ENCODE peak calls at places on chromosomes 2 and 18, in ten cellular contexts. H, Q, C, P, E, M, V, T, S and L are unnamed samples. For H3K9me3, the result is how much of the 10 kb centered on the place peaks cover.

GRCh38 chr2:227406177-227407031 is 18.7 kb upstream of the SCYGR1 start:
- DNase-seq in H (no peak), Q (peak), C (peak), P (peak), E (peak), M (no peak), V (peak), T (peak), S (peak), L (peak)

GRCh38 chr2:68052717-68053422 is 9.9 kb downstream of the C1D start:
- DNase-seq in H (no peak), Q (no peak), C (no peak), P (no peak), E (no peak), M (no peak), V (no peak), T (no peak), S (no peak), L (no peak)

GRCh38 chr2:44271296-44271695 is 4.0 kb upstream of the SLC3A1 start:
- DNase-seq in H (no peak), Q (no peak), C (no peak), P (no peak), E (no peak), M (no peak), V (no peak), T (no peak), S (no peak), L (peak)

GRCh38 chr2:223093436-223093839 is 41.4 kb downstream of the KCNE4 start:
- DNase-seq in H (no peak), Q (peak), C (peak), P (peak), E (peak), M (no peak), V (no peak), T (peak), S (no peak), L (peak)

GRCh38 chr2:112583497-112584133 is 794 bp upstream of the CHCHD5 start:
- DNase-seq in H (no peak), Q (no peak), C (no peak), P (no peak), E (no peak), M (no peak), V (no peak), T (no peak), S (no peak), L (peak)

GRCh38 chr2:123073371-123073770 is 951.7 kb upstream of the CNTNAP5 start:
- DNase-seq in H (no peak), Q (no peak), C (no peak), P (no peak), E (no peak), M (no peak), V (no peak), T (no peak), S (no peak), L (no peak)

GRCh38 chr2:88554189-88554588 is 73.1 kb downstream of the EIF2AK3 start:
- DNase-seq in H (no peak), Q (no peak), C (no peak), P (no peak), E (no peak), M (no peak), V (peak), T (no peak), S (no peak), L (no peak)

GRCh38 chr2:11416191-11416590 is 49.8 kb downstream of the E2F6 start:
- DNase-seq in H (no peak), Q (no peak), C (no peak), P (no peak), E (no peak), M (no peak), V (no peak), T (no peak), S (no peak), L (no peak)

GRCh38 chr2:239034561-239035341 is 186.9 kb downstream of the TWIST2 start:
- DNase-seq in H (no peak), Q (no peak), C (no peak), P (peak), E (no peak), M (no peak), V (no peak), T (no peak), S (no peak), L (no peak)

GRCh38 chr2:224261316-224261715 is 140.6 kb downstream of the FAM124B start:
- DNase-seq in H (no peak), Q (no peak), C (no peak), P (no peak), E (no peak), M (no peak), V (no peak), T (no peak), S (no peak), L (no peak)

GRCh38 chr18:10900435-10900834 is 248.9 kb downstream of the PIEZO2 start:
- DNase-seq in H (no peak), Q (no peak), C (no peak), P (no peak), E (no peak), M (no peak), V (no peak), T (no peak), S (no peak), L (no peak)

GRCh38 chr18:3207565-3207964 is 12.2 kb downstream of the MYOM1 start:
- DNase-seq in H (no peak), Q (no peak), C (no peak), P (no peak), E (no peak), M (no peak), V (peak), T (no peak), S (no peak), L (no peak)

GRCh38 chr2:197571622-197572271 is 55.9 kb downstream of the MOB4 start:
- DNase-seq in H (no peak), Q (no peak), C (no peak), P (no peak), E (no peak), M (no peak), V (no peak), T (no peak), S (no peak), L (no peak)

GRCh38 chr2:10520154-10520553 is 72.0 kb upstream of the ODC1 start:
- DNase-seq in H (no peak), Q (no peak), C (no peak), P (peak), E (no peak), M (no peak), V (no peak), T (peak), S (no peak), L (no peak)

GRCh38 chr2:18753722-18754121 is 164.4 kb upstream of the NT5C1B start:
- DNase-seq in H (no peak), Q (no peak), C (no peak), P (no peak), E (no peak), M (no peak), V (no peak), T (no peak), S (no peak), L (no peak)

GRCh38 chr18:56986829-56987228 is 160.1 kb upstream of the BOD1L2 start:
- DNase-seq in H (no peak), Q (no peak), C (no peak), P (no peak), E (no peak), M (no peak), V (no peak), T (no peak), S (peak), L (no peak)

GRCh38 chr2:230758566-230759480 is 46.2 kb downstream of the CAB39 start:
- DNase-seq in H (no peak), Q (no peak), C (peak), P (no peak), E (no peak), M (no peak), V (no peak), T (no peak), S (no peak), L (no peak)

GRCh38 chr2:238974061-238974460 is 126.2 kb downstream of the TWIST2 start:
- DNase-seq in H (no peak), Q (no peak), C (peak), P (no peak), E (no peak), M (no peak), V (no peak), T (no peak), S (no peak), L (no peak)

GRCh38 chr2:54691439-54692135 is 31.9 kb upstream of the EML6 start:
- DNase-seq in H (no peak), Q (no peak), C (no peak), P (no peak), E (no peak), M (no peak), V (no peak), T (no peak), S (no peak), L (no peak)

GRCh38 chr2:70991142-70991541 is 3.5 kb downstream of the TEX261 start:
- DNase-seq in H (no peak), Q (no peak), C (no peak), P (no peak), E (no peak), M (no peak), V (no peak), T (no peak), S (no peak), L (no peak)

GRCh38 chr2:56338232-56338631 is 154.4 kb downstream of the CCDC85A start:
- DNase-seq in H (no peak), Q (no peak), C (no peak), P (no peak), E (no peak), M (no peak), V (no peak), T (no peak), S (no peak), L (no peak)

GRCh38 chr2:96138146-96139145 is at the start of gene ASTL:
- DNase-seq in H (peak), Q (peak), C (no peak), P (no peak), E (peak), M (peak), V (peak), T (no peak), S (no peak), L (peak)

GRCh38 chr2:83961512-83961911 is 497.6 kb downstream of the SUCLG1 start:
- DNase-seq in H (no peak), Q (no peak), C (no peak), P (no peak), E (no peak), M (no peak), V (no peak), T (no peak), S (no peak), L (no peak)

GRCh38 chr2:100861340-100861739 is 41.4 kb downstream of the NPAS2 start:
- DNase-seq in H (no peak), Q (no peak), C (no peak), P (no peak), E (no peak), M (no peak), V (no peak), T (no peak), S (no peak), L (no peak)

GRCh38 chr18:37368110-37368812 is 197.3 kb downstream of the CELF4 start:
- DNase-seq in H (no peak), Q (no peak), C (no peak), P (no peak), E (no peak), M (no peak), V (no peak), T (no peak), S (no peak), L (no peak)

GRCh38 chr2:64214281-64215115 is 70.3 kb upstream of the PELI1 start:
- DNase-seq in H (no peak), Q (no peak), C (peak), P (no peak), E (no peak), M (no peak), V (no peak), T (peak), S (no peak), L (no peak)

GRCh38 chr2:1505031-1505441 is 91.8 kb downstream of the TPO start:
- DNase-seq in H (no peak), Q (no peak), C (no peak), P (no peak), E (no peak), M (no peak), V (no peak), T (no peak), S (no peak), L (no peak)

GRCh38 chr18:39350916-39351315 is 1785.3 kb upstream of the CELF4 start:
- DNase-seq in H (no peak), Q (no peak), C (no peak), P (no peak), E (no peak), M (no peak), V (no peak), T (no peak), S (no peak), L (no peak)

GRCh38 chr2:232490221-232491138 is 2.8 kb upstream of the ECEL1 start:
- DNase-seq in H (no peak), Q (no peak), C (no peak), P (peak), E (peak), M (peak), V (no peak), T (no peak), S (no peak), L (no peak)

GRCh38 chr18:9115984-9116383 is 13.5 kb downstream of the NDUFV2 start:
- DNase-seq in H (no peak), Q (no peak), C (peak), P (no peak), E (no peak), M (no peak), V (no peak), T (no peak), S (no peak), L (no peak)
- H3K4me3 ChIP-seq in H (no peak), Q (no peak), C (no peak), P (no peak), E (no peak), M (no peak), V (no peak), T (no peak), S (no peak), L (no peak)

DNA sequence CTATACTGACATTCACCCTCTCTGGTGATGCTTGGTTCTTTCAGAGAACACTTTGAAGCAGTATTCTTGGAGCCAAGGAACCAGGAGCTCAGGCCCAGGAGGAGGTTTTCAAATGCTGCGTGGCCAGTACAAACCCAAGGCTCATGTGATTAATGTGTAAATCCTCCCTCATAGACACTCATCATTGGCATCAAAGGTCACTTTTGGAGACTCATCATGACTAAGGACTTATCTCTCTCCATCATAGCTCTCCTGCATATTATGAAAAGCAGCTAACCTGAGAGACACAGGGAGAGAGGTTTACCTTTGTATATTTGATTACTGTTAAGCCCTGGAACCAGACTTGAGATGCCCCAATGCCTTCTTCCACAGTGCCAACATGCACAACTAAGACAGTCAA is 115.3 kb upstream of the SRD5A2 start:
- DNase-seq in H (no peak), Q (no peak), C (no peak), P (no peak), E (no peak), M (no peak), V (no peak), T (no peak), S (no peak), L (no peak)
- H3K9me3 ChIP-seq in H (under half), Q (under half), C (under half), P (half or more), E (half or more), M (under half), V (half or more), T (under half), S (under half), L (under half)

DNA sequence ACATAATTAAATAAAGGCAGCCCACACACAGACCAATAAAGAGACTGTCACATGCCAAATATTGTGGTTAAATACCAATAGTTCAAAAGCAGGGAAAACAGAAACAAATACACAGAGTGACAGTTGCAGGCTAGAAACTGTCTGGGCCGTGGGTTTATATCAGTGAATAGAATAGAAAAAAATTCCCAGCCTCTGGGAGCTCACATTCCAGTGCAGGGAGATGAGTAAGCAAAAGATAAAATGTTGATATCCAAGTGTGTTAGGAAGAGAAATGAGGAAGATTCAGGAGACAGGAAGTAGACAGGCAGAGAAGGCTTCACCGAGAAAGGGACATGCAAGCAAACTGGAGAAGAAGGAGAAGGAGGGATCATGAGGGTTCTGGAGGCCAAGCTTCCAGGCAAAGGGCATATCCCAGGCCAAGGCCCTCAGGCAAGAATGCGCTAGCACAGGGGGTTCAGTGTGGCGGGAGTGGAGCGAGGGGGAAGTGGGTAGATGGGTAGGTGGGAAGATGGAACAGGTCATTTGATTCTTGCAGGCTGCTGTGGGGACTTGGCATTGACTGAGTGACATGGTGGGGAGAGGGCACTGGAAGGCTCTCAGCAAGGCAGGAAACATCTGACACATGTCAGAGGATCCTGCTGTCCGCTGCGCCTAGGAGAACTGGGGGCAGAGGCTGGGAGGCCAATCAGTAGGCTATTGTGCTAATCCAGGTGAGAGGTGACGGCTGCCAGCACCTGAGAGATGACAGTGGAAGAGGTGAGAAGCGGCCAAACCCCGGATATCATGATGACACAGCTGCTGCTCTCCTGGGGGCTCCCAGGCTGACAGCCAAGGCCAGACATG is 89.2 kb downstream of the ZBTB7C start:
- DNase-seq in H (no peak), Q (no peak), C (peak), P (no peak), E (no peak), M (no peak), V (no peak), T (no peak), S (no peak), L (no peak)
- H3K27ac ChIP-seq in H (no peak), Q (no peak), C (peak), P (no peak), E (no peak), M (no peak), V (no peak), T (no peak), S (no peak), L (no peak)

GRCh38 chr2:19762142-19762541 is 139.6 kb downstream of the TTC32 start:
- DNase-seq in H (no peak), Q (no peak), C (no peak), P (no peak), E (no peak), M (no peak), V (no peak), T (no peak), S (no peak), L (no peak)

GRCh38 chr2:19762959-19763605 is 138.7 kb downstream of the TTC32 start:
- DNase-seq in H (no peak), Q (no peak), C (no peak), P (no peak), E (no peak), M (no peak), V (no peak), T (no peak), S (no peak), L (no peak)

GRCh38 chr2:19767876-19768275 is 133.9 kb downstream of the TTC32 start:
- DNase-seq in H (no peak), Q (no peak), C (peak), P (no peak), E (no peak), M (no peak), V (no peak), T (no peak), S (no peak), L (no peak)

GRCh38 chr2:19763731-19764130 is 138.1 kb downstream of the TTC32 start:
- DNase-seq in H (no peak), Q (no peak), C (no peak), P (no peak), E (no peak), M (no peak), V (no peak), T (no peak), S (no peak), L (no peak)

DNA sequence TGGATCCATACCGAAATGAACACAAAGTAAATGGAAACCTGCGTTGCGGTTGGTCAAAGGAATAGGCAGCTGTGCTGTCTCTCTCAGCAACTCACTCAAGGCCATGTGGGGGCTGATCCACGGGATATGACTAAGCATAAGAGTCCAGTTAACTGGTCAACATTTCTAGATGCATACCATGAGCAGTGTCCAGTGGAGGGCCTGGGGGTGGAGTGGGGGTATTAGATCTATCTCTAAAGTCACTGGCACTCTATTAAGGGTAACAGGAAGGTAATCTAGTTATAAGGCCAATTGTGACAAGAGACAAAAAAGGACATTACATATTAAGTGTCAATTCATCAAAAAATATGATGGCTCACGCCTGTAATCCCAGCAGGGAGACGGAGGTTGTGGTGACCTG is 136.8 kb downstream of the TTC32 start:
- DNase-seq in H (no peak), Q (no peak), C (no peak), P (no peak), E (no peak), M (no peak), V (no peak), T (no peak), S (no peak), L (peak)
- H3K4me3 ChIP-seq in H (no peak), Q (no peak), C (no peak), P (no peak), E (no peak), M (no peak), V (no peak), T (no peak), S (no peak), L (no peak)

GRCh38 chr2:2848198-2848597 is 517.1 kb upstream of the MYT1L start:
- DNase-seq in H (no peak), Q (no peak), C (no peak), P (no peak), E (no peak), M (no peak), V (no peak), T (no peak), S (no peak), L (no peak)
- H3K9me3 ChIP-seq in H (under half), Q (under half), C (under half), P (under half), E (under half), M (under half), V (under half), T (under half), S (under half), L (under half)

GRCh38 chr2:82675186-82675585 is 1783.9 kb downstream of the SUCLG1 start:
- DNase-seq in H (no peak), Q (no peak), C (no peak), P (no peak), E (no peak), M (no peak), V (no peak), T (no peak), S (no peak), L (no peak)
- H3K27ac ChIP-seq in H (no peak), Q (no peak), C (no peak), P (no peak), E (no peak), M (no peak), V (no peak), T (no peak), S (no peak), L (no peak)

GRCh38 chr2:104872866-104873688 is 19.2 kb downstream of the POU3F3 start:
- DNase-seq in H (no peak), Q (no peak), C (peak), P (no peak), E (peak), M (no peak), V (peak), T (no peak), S (peak), L (peak)

GRCh38 chr2:104870249-104870816 is 16.4 kb downstream of the POU3F3 start:
- DNase-seq in H (no peak), Q (no peak), C (no peak), P (no peak), E (no peak), M (no peak), V (no peak), T (no peak), S (no peak), L (no peak)

GRCh38 chr2:104873689-104874054 is 19.8 kb downstream of the POU3F3 start:
- DNase-seq in H (no peak), Q (no peak), C (no peak), P (no peak), E (no peak), M (no peak), V (no peak), T (no peak), S (no peak), L (no peak)

GRCh38 chr2:104872034-104872865 is 18.3 kb downstream of the POU3F3 start:
- DNase-seq in H (no peak), Q (no peak), C (no peak), P (no peak), E (no peak), M (no peak), V (no peak), T (no peak), S (peak), L (no peak)

DNA sequence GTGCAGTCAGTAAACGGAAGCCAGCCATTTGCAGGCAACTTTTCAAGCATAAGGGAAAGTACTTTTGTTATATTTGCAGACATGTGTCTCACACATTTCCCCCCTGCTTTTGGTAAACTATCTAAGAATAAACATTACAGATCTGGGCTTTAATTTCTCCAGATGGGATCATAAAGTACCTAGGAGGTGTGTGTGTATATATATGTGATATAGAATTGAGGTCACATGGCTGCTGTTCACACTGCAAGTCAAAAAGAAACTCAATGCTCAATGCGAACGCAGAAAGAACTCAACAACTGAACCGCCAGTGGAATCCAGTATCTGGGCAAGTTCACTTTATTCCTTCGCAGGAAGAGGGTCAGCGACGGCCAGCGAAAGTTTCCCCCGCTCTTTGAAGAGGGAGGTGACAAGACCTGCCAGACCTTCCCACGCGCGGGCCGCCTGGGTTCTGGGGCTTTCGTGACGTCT is 17.7 kb downstream of the POU3F3 start:
- DNase-seq in H (no peak), Q (no peak), C (no peak), P (no peak), E (no peak), M (no peak), V (no peak), T (no peak), S (no peak), L (no peak)
- H3K4me3 ChIP-seq in H (no peak), Q (no peak), C (no peak), P (no peak), E (no peak), M (no peak), V (no peak), T (no peak), S (peak), L (no peak)